ENCODE peak calls at places on chromosomes 6 and 20, in five cellular contexts. One of them, this sample, is unnamed. For H3K4me1, the result is how much of the 10 kb centered on the place peaks cover.

GRCh38 chr6:148716811-148717210 is 30.0 kb upstream of the UST start:
- DNase-seq in CD8-positive, alpha-beta T cell: no peak
- DNase-seq in lower lobe of right lung: no peak
- DNase-seq in gastrocnemius medialis: no peak
- DNase-seq in breast epithelium: no peak
- DNase-seq in this sample: no peak

GRCh38 chr6:89140347-89141159 is 5.3 kb upstream of the PM20D2 start:
- DNase-seq in CD8-positive, alpha-beta T cell: no peak
- DNase-seq in lower lobe of right lung: no peak
- DNase-seq in gastrocnemius medialis: peak
- DNase-seq in breast epithelium: no peak
- DNase-seq in this sample: no peak

GRCh38 chr6:36686668-36687513 is 8.4 kb downstream of the CDKN1A start:
- DNase-seq in CD8-positive, alpha-beta T cell: no peak
- DNase-seq in lower lobe of right lung: no peak
- DNase-seq in gastrocnemius medialis: no peak
- DNase-seq in breast epithelium: no peak
- DNase-seq in this sample: no peak

GRCh38 chr6:232896-233640 is 59.2 kb upstream of the DUSP22 start:
- DNase-seq in CD8-positive, alpha-beta T cell: no peak
- DNase-seq in lower lobe of right lung: no peak
- DNase-seq in gastrocnemius medialis: no peak
- DNase-seq in breast epithelium: no peak
- DNase-seq in this sample: no peak

GRCh38 chr20:12306107-12306506 is 388.4 kb downstream of the BTBD3 start:
- DNase-seq in CD8-positive, alpha-beta T cell: no peak
- DNase-seq in lower lobe of right lung: no peak
- DNase-seq in gastrocnemius medialis: no peak
- DNase-seq in breast epithelium: no peak
- DNase-seq in this sample: no peak

GRCh38 chr20:7579888-7580287 is 360.4 kb downstream of the HAO1 start:
- DNase-seq in CD8-positive, alpha-beta T cell: no peak
- DNase-seq in lower lobe of right lung: no peak
- DNase-seq in gastrocnemius medialis: no peak
- DNase-seq in breast epithelium: no peak
- DNase-seq in this sample: no peak

GRCh38 chr6:686528-686927 is 6.4 kb downstream of the EXOC2 start:
- DNase-seq in CD8-positive, alpha-beta T cell: no peak
- DNase-seq in lower lobe of right lung: no peak
- DNase-seq in gastrocnemius medialis: no peak
- DNase-seq in breast epithelium: no peak
- DNase-seq in this sample: no peak

GRCh38 chr20:18001131-18001921 is 32.5 kb downstream of the MGME1 start:
- DNase-seq in CD8-positive, alpha-beta T cell: no peak
- DNase-seq in lower lobe of right lung: peak
- DNase-seq in gastrocnemius medialis: peak
- DNase-seq in breast epithelium: peak
- DNase-seq in this sample: peak

GRCh38 chr6:167827062-167827587 is 414 bp downstream of the AFDN start:
- DNase-seq in CD8-positive, alpha-beta T cell: no peak
- DNase-seq in lower lobe of right lung: peak
- DNase-seq in gastrocnemius medialis: no peak
- DNase-seq in breast epithelium: no peak
- DNase-seq in this sample: no peak

GRCh38 chr6:160084198-160084776 is 37.3 kb upstream of the SLC22A1 start:
- DNase-seq in CD8-positive, alpha-beta T cell: no peak
- DNase-seq in lower lobe of right lung: no peak
- DNase-seq in gastrocnemius medialis: no peak
- DNase-seq in breast epithelium: no peak
- DNase-seq in this sample: no peak

GRCh38 chr6:21371676-21372161 is 221.8 kb upstream of the SOX4 start:
- DNase-seq in CD8-positive, alpha-beta T cell: no peak
- DNase-seq in lower lobe of right lung: no peak
- DNase-seq in gastrocnemius medialis: no peak
- DNase-seq in breast epithelium: no peak
- DNase-seq in this sample: no peak

GRCh38 chr6:111750147-111750546 is 123.1 kb downstream of the FYN start:
- DNase-seq in CD8-positive, alpha-beta T cell: no peak
- DNase-seq in lower lobe of right lung: no peak
- DNase-seq in gastrocnemius medialis: no peak
- DNase-seq in breast epithelium: no peak
- DNase-seq in this sample: no peak
- H3K27ac ChIP-seq in CD8-positive, alpha-beta T cell: peak
- H3K27ac ChIP-seq in lower lobe of right lung: peak
- H3K27ac ChIP-seq in gastrocnemius medialis: no peak
- H3K27ac ChIP-seq in breast epithelium: no peak
- H3K27ac ChIP-seq in this sample: no peak

GRCh38 chr6:136699358-136699757 is 92.9 kb downstream of the MAP3K5 start:
- DNase-seq in CD8-positive, alpha-beta T cell: no peak
- DNase-seq in lower lobe of right lung: no peak
- DNase-seq in gastrocnemius medialis: no peak
- DNase-seq in breast epithelium: no peak
- DNase-seq in this sample: no peak
- H3K4me1 ChIP-seq in CD8-positive, alpha-beta T cell: under half
- H3K4me1 ChIP-seq in lower lobe of right lung: under half
- H3K4me1 ChIP-seq in gastrocnemius medialis: under half
- H3K4me1 ChIP-seq in breast epithelium: under half
- H3K4me1 ChIP-seq in this sample: under half

DNA sequence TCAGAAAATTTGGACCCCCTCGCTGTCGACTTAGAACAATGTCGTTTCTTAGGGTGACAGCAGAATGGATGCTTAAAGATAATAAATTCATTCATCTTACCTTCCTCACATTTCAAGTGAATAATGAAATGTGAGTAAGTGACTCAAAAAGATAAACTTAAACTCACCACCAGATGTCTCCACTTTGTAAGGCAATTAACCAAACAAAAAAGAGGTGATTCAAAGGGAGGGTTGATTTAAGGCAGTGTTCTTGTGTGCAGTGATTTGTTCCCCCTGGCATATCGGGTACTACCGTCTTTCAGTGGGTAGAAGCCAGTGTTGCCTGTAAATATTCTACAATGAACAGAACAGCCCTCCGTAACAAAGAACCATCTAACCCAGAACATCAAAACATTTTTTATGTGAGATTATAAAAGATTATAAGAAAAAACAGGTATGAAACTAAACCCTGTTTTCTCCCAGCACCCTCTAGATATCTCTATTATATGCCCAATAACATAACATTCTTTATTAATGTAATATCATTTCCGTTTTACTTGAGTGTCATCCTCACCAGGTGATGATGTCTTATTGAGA is 589.7 kb downstream of the CBLN4 start:
- DNase-seq in CD8-positive, alpha-beta T cell: no peak
- DNase-seq in lower lobe of right lung: no peak
- DNase-seq in gastrocnemius medialis: no peak
- DNase-seq in breast epithelium: no peak
- DNase-seq in this sample: no peak
- TF ChIP-seq CTCF in CD8-positive, alpha-beta T cell: no peak
- TF ChIP-seq CTCF in lower lobe of right lung: no peak
- TF ChIP-seq CTCF in gastrocnemius medialis: no peak
- TF ChIP-seq CTCF in breast epithelium: no peak
- TF ChIP-seq CTCF in this sample: peak

GRCh38 chr20:32497589-32498224 is 87.4 kb downstream of the NOL4L start:
- DNase-seq in CD8-positive, alpha-beta T cell: no peak
- DNase-seq in lower lobe of right lung: no peak
- DNase-seq in gastrocnemius medialis: no peak
- DNase-seq in breast epithelium: no peak
- DNase-seq in this sample: no peak
- H3K27ac ChIP-seq in CD8-positive, alpha-beta T cell: no peak
- H3K27ac ChIP-seq in lower lobe of right lung: peak
- H3K27ac ChIP-seq in gastrocnemius medialis: no peak
- H3K27ac ChIP-seq in breast epithelium: no peak
- H3K27ac ChIP-seq in this sample: no peak

DNA sequence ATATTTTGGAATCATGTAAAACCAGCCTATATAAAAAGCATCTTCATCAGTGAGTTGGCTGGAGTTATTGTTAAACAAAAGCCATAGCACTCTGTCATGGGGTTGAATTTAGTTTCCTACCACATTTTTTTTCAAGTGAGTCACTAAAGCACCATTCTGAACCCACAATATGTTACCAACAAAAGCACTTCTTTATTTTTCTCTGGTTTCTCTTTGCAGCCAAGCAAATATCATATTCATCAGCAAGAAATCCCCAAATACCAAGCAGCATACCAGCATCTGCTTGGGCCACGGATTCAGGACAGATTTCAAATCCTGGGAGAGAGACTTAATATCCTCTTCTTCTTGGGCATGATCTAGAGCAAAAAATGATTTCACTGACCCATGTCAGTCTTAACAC is 441.4 kb downstream of the BCKDHB start:
- DNase-seq in CD8-positive, alpha-beta T cell: no peak
- DNase-seq in lower lobe of right lung: no peak
- DNase-seq in gastrocnemius medialis: no peak
- DNase-seq in breast epithelium: no peak
- DNase-seq in this sample: no peak
- H3K4me1 ChIP-seq in CD8-positive, alpha-beta T cell: under half
- H3K4me1 ChIP-seq in lower lobe of right lung: under half
- H3K4me1 ChIP-seq in gastrocnemius medialis: under half
- H3K4me1 ChIP-seq in breast epithelium: under half
- H3K4me1 ChIP-seq in this sample: under half